ENCODE peak calls at places on chromosomes 3 and 15, in eight cellular contexts. One of them, this sample, is unnamed.

GRCh38 chr15:65338366-65338765 is 33.9 kb downstream of the RNU5B-1 start:
- DNase-seq in IMR-90: no peak
- DNase-seq in choroid plexus epithelial cell: no peak
- DNase-seq in PC-3: no peak
- DNase-seq in DND-41: no peak
- DNase-seq in HCT116: no peak
- DNase-seq in NB4: no peak
- DNase-seq in osteocyte: no peak
- DNase-seq in this sample: no peak

GRCh38 chr3:62229201-62229600 is 144.1 kb downstream of the FEZF2 start:
- DNase-seq in HCT116: no peak
- DNase-seq in choroid plexus epithelial cell: peak; percentile 14
- DNase-seq in NB4: no peak
- DNase-seq in PC-3: no peak
- DNase-seq in IMR-90: no peak
- DNase-seq in osteocyte: no peak
- DNase-seq in DND-41: no peak
- DNase-seq in this sample: no peak

GRCh38 chr3:182889948-182890629 is 90.2 kb downstream of the DCUN1D1 start:
- DNase-seq in NB4: no peak
- DNase-seq in choroid plexus epithelial cell: no peak
- DNase-seq in IMR-90: no peak
- DNase-seq in HCT116: no peak
- DNase-seq in osteocyte: no peak
- DNase-seq in DND-41: no peak
- DNase-seq in PC-3: peak; percentile 76
- DNase-seq in this sample: no peak

GRCh38 chr3:195041871-195042740 is 228.9 kb downstream of the XXYLT1 start:
- DNase-seq in HCT116: no peak
- DNase-seq in choroid plexus epithelial cell: no peak
- DNase-seq in NB4: peak; percentile 36
- DNase-seq in osteocyte: no peak
- DNase-seq in DND-41: no peak
- DNase-seq in IMR-90: no peak
- DNase-seq in PC-3: no peak
- DNase-seq in this sample: no peak

GRCh38 chr3:152961323-152961722 is 126.4 kb downstream of the P2RY1 start:
- DNase-seq in osteocyte: no peak
- DNase-seq in NB4: peak; percentile 28
- DNase-seq in IMR-90: peak; percentile 0
- DNase-seq in HCT116: peak; percentile 60
- DNase-seq in DND-41: no peak
- DNase-seq in choroid plexus epithelial cell: peak; percentile 55
- DNase-seq in PC-3: peak; percentile 78
- DNase-seq in this sample: no peak

GRCh38 chr3:113263020-113263419 is 51.7 kb downstream of the BOC start:
- DNase-seq in HCT116: no peak
- DNase-seq in IMR-90: no peak
- DNase-seq in PC-3: no peak
- DNase-seq in NB4: no peak
- DNase-seq in DND-41: no peak
- DNase-seq in osteocyte: no peak
- DNase-seq in choroid plexus epithelial cell: no peak
- DNase-seq in this sample: no peak

GRCh38 chr3:46825450-46825849 is 37.8 kb downstream of the MYL3 start:
- DNase-seq in choroid plexus epithelial cell: no peak
- DNase-seq in DND-41: no peak
- DNase-seq in osteocyte: no peak
- DNase-seq in PC-3: no peak
- DNase-seq in HCT116: no peak
- DNase-seq in NB4: no peak
- DNase-seq in IMR-90: no peak
- DNase-seq in this sample: no peak

GRCh38 chr3:190864002-190864401 is 1.5 kb upstream of the GMNC start:
- DNase-seq in IMR-90: no peak
- DNase-seq in HCT116: no peak
- DNase-seq in osteocyte: no peak
- DNase-seq in choroid plexus epithelial cell: no peak
- DNase-seq in DND-41: no peak
- DNase-seq in PC-3: no peak
- DNase-seq in NB4: no peak
- DNase-seq in this sample: no peak

GRCh38 chr15:36903195-36903594 is 197.2 kb downstream of the MEIS2 start:
- DNase-seq in DND-41: no peak
- DNase-seq in choroid plexus epithelial cell: no peak
- DNase-seq in NB4: no peak
- DNase-seq in IMR-90: no peak
- DNase-seq in HCT116: no peak
- DNase-seq in PC-3: no peak
- DNase-seq in osteocyte: no peak
- DNase-seq in this sample: no peak

GRCh38 chr3:142447308-142447851 is 457 bp downstream of the XRN1 start:
- DNase-seq in IMR-90: peak; percentile 46
- DNase-seq in osteocyte: no peak
- DNase-seq in DND-41: peak; percentile 54
- DNase-seq in choroid plexus epithelial cell: peak; percentile 63
- DNase-seq in HCT116: peak; percentile 15
- DNase-seq in NB4: peak; percentile 65
- DNase-seq in PC-3: peak; percentile 13
- DNase-seq in this sample: no peak

GRCh38 chr3:194178693-194179092 is 42.7 kb downstream of the HES1 start:
- DNase-seq in IMR-90: no peak
- DNase-seq in DND-41: no peak
- DNase-seq in PC-3: peak; percentile 48
- DNase-seq in HCT116: no peak
- DNase-seq in NB4: no peak
- DNase-seq in osteocyte: no peak
- DNase-seq in choroid plexus epithelial cell: no peak
- DNase-seq in this sample: no peak

GRCh38 chr3:126191246-126191645 is 10.9 kb upstream of the ALDH1L1 start:
- DNase-seq in osteocyte: no peak
- DNase-seq in IMR-90: no peak
- DNase-seq in choroid plexus epithelial cell: no peak
- DNase-seq in NB4: no peak
- DNase-seq in HCT116: no peak
- DNase-seq in PC-3: no peak
- DNase-seq in DND-41: no peak
- DNase-seq in this sample: no peak

GRCh38 chr3:123766195-123767019 is 117.7 kb downstream of the MYLK start:
- DNase-seq in HCT116: no peak
- DNase-seq in DND-41: no peak
- DNase-seq in PC-3: no peak
- DNase-seq in NB4: peak; percentile 7
- DNase-seq in choroid plexus epithelial cell: no peak
- DNase-seq in osteocyte: no peak
- DNase-seq in IMR-90: no peak
- DNase-seq in this sample: no peak

GRCh38 chr3:44355634-44356033 is 17.1 kb downstream of the TCAIM start:
- DNase-seq in IMR-90: peak; percentile 91
- DNase-seq in osteocyte: no peak
- DNase-seq in DND-41: no peak
- DNase-seq in PC-3: peak; percentile 60
- DNase-seq in choroid plexus epithelial cell: peak; percentile 93
- DNase-seq in HCT116: no peak
- DNase-seq in NB4: peak; percentile 80
- DNase-seq in this sample: no peak

GRCh38 chr3:8491246-8491645 is 10.4 kb upstream of the LMCD1 start:
- DNase-seq in IMR-90: no peak
- DNase-seq in DND-41: no peak
- DNase-seq in NB4: no peak
- DNase-seq in osteocyte: no peak
- DNase-seq in choroid plexus epithelial cell: no peak
- DNase-seq in PC-3: no peak
- DNase-seq in HCT116: no peak
- DNase-seq in this sample: no peak

GRCh38 chr3:50323614-50324199 is 1.2 kb upstream of the HYAL2 start:
- DNase-seq in PC-3: no peak
- DNase-seq in osteocyte: no peak
- DNase-seq in HCT116: no peak
- DNase-seq in choroid plexus epithelial cell: no peak
- DNase-seq in IMR-90: no peak
- DNase-seq in NB4: no peak
- DNase-seq in DND-41: no peak
- DNase-seq in this sample: no peak

GRCh38 chr3:13379191-13379830 is 40.8 kb downstream of the NUP210 start:
- DNase-seq in DND-41: no peak
- DNase-seq in PC-3: peak; percentile 37
- DNase-seq in choroid plexus epithelial cell: peak; percentile 82
- DNase-seq in NB4: no peak
- DNase-seq in IMR-90: peak; percentile 84
- DNase-seq in HCT116: no peak
- DNase-seq in osteocyte: no peak
- DNase-seq in this sample: no peak

GRCh38 chr3:65412591-65412990 is 626.1 kb downstream of the MAGI1 start:
- DNase-seq in osteocyte: no peak
- DNase-seq in DND-41: no peak
- DNase-seq in choroid plexus epithelial cell: peak; percentile 30
- DNase-seq in NB4: no peak
- DNase-seq in PC-3: peak; percentile 1
- DNase-seq in HCT116: no peak
- DNase-seq in IMR-90: no peak
- DNase-seq in this sample: no peak

GRCh38 chr3:120145498-120146285 is 51.4 kb upstream of the GSK3B start:
- DNase-seq in NB4: no peak
- DNase-seq in IMR-90: peak; percentile 41
- DNase-seq in DND-41: no peak
- DNase-seq in HCT116: peak; percentile 55
- DNase-seq in osteocyte: no peak
- DNase-seq in choroid plexus epithelial cell: peak; percentile 56
- DNase-seq in PC-3: peak; percentile 94
- DNase-seq in this sample: no peak

GRCh38 chr3:56782900-56783299 is 18.8 kb downstream of the ARHGEF3 start:
- DNase-seq in PC-3: no peak
- DNase-seq in IMR-90: no peak
- DNase-seq in osteocyte: no peak
- DNase-seq in DND-41: peak; percentile 48
- DNase-seq in choroid plexus epithelial cell: no peak
- DNase-seq in HCT116: no peak
- DNase-seq in NB4: peak; percentile 18
- DNase-seq in this sample: no peak

GRCh38 chr3:56785499-56785898 is 16.2 kb downstream of the ARHGEF3 start:
- DNase-seq in NB4: no peak
- DNase-seq in DND-41: no peak
- DNase-seq in osteocyte: no peak
- DNase-seq in choroid plexus epithelial cell: no peak
- DNase-seq in HCT116: no peak
- DNase-seq in IMR-90: no peak
- DNase-seq in PC-3: no peak
- DNase-seq in this sample: no peak

GRCh38 chr3:56783644-56784451 is 17.9 kb downstream of the ARHGEF3 start:
- DNase-seq in NB4: peak; percentile 93
- DNase-seq in DND-41: peak; percentile 93
- DNase-seq in osteocyte: no peak
- DNase-seq in HCT116: no peak
- DNase-seq in choroid plexus epithelial cell: peak; percentile 85
- DNase-seq in IMR-90: peak; percentile 74
- DNase-seq in PC-3: peak; percentile 97
- DNase-seq in this sample: no peak

GRCh38 chr3:56782215-56782614 is 19.5 kb downstream of the ARHGEF3 start:
- DNase-seq in DND-41: no peak
- DNase-seq in osteocyte: no peak
- DNase-seq in HCT116: no peak
- DNase-seq in IMR-90: no peak
- DNase-seq in NB4: no peak
- DNase-seq in choroid plexus epithelial cell: no peak
- DNase-seq in PC-3: no peak
- DNase-seq in this sample: no peak

GRCh38 chr3:56784452-56785001 is 17.2 kb downstream of the ARHGEF3 start:
- DNase-seq in IMR-90: no peak
- DNase-seq in PC-3: no peak
- DNase-seq in HCT116: no peak
- DNase-seq in NB4: no peak
- DNase-seq in choroid plexus epithelial cell: no peak
- DNase-seq in DND-41: no peak
- DNase-seq in osteocyte: no peak
- DNase-seq in this sample: no peak
- TF ChIP-seq CTCF in IMR-90: no peak
- TF ChIP-seq CTCF in PC-3: no peak
- TF ChIP-seq CTCF in HCT116: no peak
- TF ChIP-seq CTCF in NB4: no peak
- TF ChIP-seq CTCF in choroid plexus epithelial cell: no peak
- TF ChIP-seq CTCF in DND-41: no peak
- TF ChIP-seq CTCF in osteocyte: no peak
- TF ChIP-seq CTCF in this sample: no peak

GRCh38 chr3:77381426-77381825 is 341.5 kb downstream of the ROBO2 start:
- DNase-seq in choroid plexus epithelial cell: no peak
- DNase-seq in DND-41: no peak
- DNase-seq in NB4: no peak
- DNase-seq in PC-3: no peak
- DNase-seq in IMR-90: no peak
- DNase-seq in HCT116: no peak
- DNase-seq in osteocyte: no peak
- DNase-seq in this sample: no peak
- TF ChIP-seq CTCF in choroid plexus epithelial cell: no peak
- TF ChIP-seq CTCF in DND-41: no peak
- TF ChIP-seq CTCF in NB4: no peak
- TF ChIP-seq CTCF in PC-3: no peak
- TF ChIP-seq CTCF in IMR-90: no peak
- TF ChIP-seq CTCF in HCT116: no peak
- TF ChIP-seq CTCF in osteocyte: no peak
- TF ChIP-seq CTCF in this sample: no peak

GRCh38 chr15:74869372-74869725 is 3.8 kb downstream of the SCAMP2 start:
- DNase-seq in DND-41: no peak
- DNase-seq in choroid plexus epithelial cell: peak; percentile 23
- DNase-seq in HCT116: no peak
- DNase-seq in NB4: no peak
- DNase-seq in IMR-90: no peak
- DNase-seq in PC-3: no peak
- DNase-seq in osteocyte: no peak
- DNase-seq in this sample: no peak

GRCh38 chr15:74869726-74870407 is 3.3 kb downstream of the SCAMP2 start:
- DNase-seq in PC-3: no peak
- DNase-seq in osteocyte: no peak
- DNase-seq in HCT116: no peak
- DNase-seq in choroid plexus epithelial cell: peak; percentile 54
- DNase-seq in DND-41: peak; percentile 23
- DNase-seq in NB4: peak; percentile 97
- DNase-seq in IMR-90: peak; percentile 39
- DNase-seq in this sample: no peak

GRCh38 chr15:74866090-74866489 is 7.1 kb downstream of the SCAMP2 start:
- DNase-seq in HCT116: no peak
- DNase-seq in PC-3: peak; percentile 74
- DNase-seq in choroid plexus epithelial cell: peak; percentile 63
- DNase-seq in DND-41: no peak
- DNase-seq in NB4: no peak
- DNase-seq in IMR-90: peak; percentile 85
- DNase-seq in osteocyte: no peak
- DNase-seq in this sample: no peak

GRCh38 chr15:74865316-74865715 is 7.8 kb downstream of the SCAMP2 start:
- DNase-seq in NB4: no peak
- DNase-seq in PC-3: peak; percentile 52
- DNase-seq in IMR-90: no peak
- DNase-seq in choroid plexus epithelial cell: no peak
- DNase-seq in DND-41: no peak
- DNase-seq in HCT116: no peak
- DNase-seq in osteocyte: no peak
- DNase-seq in this sample: no peak

GRCh38 chr15:74867562-74868458 is 5.4 kb downstream of the SCAMP2 start:
- DNase-seq in osteocyte: no peak
- DNase-seq in choroid plexus epithelial cell: no peak
- DNase-seq in IMR-90: no peak
- DNase-seq in PC-3: no peak
- DNase-seq in HCT116: no peak
- DNase-seq in DND-41: no peak
- DNase-seq in NB4: peak; percentile 88
- DNase-seq in this sample: no peak
- TF ChIP-seq CTCF in osteocyte: no peak
- TF ChIP-seq CTCF in choroid plexus epithelial cell: no peak
- TF ChIP-seq CTCF in IMR-90: no peak
- TF ChIP-seq CTCF in PC-3: no peak
- TF ChIP-seq CTCF in HCT116: no peak
- TF ChIP-seq CTCF in DND-41: no peak
- TF ChIP-seq CTCF in NB4: no peak
- TF ChIP-seq CTCF in this sample: no peak

GRCh38 chr15:38260077-38260476 is 7.4 kb downstream of the SPRED1 start:
- DNase-seq in HCT116: no peak
- DNase-seq in choroid plexus epithelial cell: peak; percentile 48
- DNase-seq in osteocyte: no peak
- DNase-seq in DND-41: no peak
- DNase-seq in NB4: no peak
- DNase-seq in IMR-90: peak; percentile 32
- DNase-seq in PC-3: no peak
- DNase-seq in this sample: no peak
- TF ChIP-seq CTCF in HCT116: no peak
- TF ChIP-seq CTCF in choroid plexus epithelial cell: peak; percentile 17
- TF ChIP-seq CTCF in osteocyte: no peak
- TF ChIP-seq CTCF in DND-41: no peak
- TF ChIP-seq CTCF in NB4: no peak
- TF ChIP-seq CTCF in IMR-90: peak; percentile 10
- TF ChIP-seq CTCF in PC-3: no peak
- TF ChIP-seq CTCF in this sample: no peak